ENCODE peak calls at places on chromosome 18, in four cellular contexts. L, T, V and R are unnamed samples.

GRCh38 chr18:1052301-1052700 is 147.6 kb downstream of the ADCYAP1 start:
- DNase-seq in V (no peak), T (no peak), L (no peak), R (no peak)

GRCh38 chr18:12515550-12515949 is 107.8 kb downstream of the PRELID3A start:
- DNase-seq in T (no peak), L (no peak), V (no peak), R (no peak)

GRCh38 chr18:63317982-63318881 is 1.3 kb downstream of the BCL2 start:
- DNase-seq in T (peak), L (no peak), V (no peak), R (no peak)

GRCh38 chr18:78514910-78515670 is 464.5 kb upstream of the SALL3 start:
- DNase-seq in V (no peak), T (no peak), L (no peak), R (no peak)

GRCh38 chr18:63082661-63083531 is 236.7 kb downstream of the BCL2 start:
- DNase-seq in V (no peak), L (no peak), T (no peak), R (no peak)

GRCh38 chr18:13481820-13482640 is 244.3 kb downstream of the FAM210A start:
- DNase-seq in T (no peak), V (no peak), L (no peak), R (no peak)

GRCh38 chr18:8478166-8478967 is 130.9 kb upstream of the RAB12 start:
- DNase-seq in T (peak), V (peak), L (peak), R (peak)

GRCh38 chr18:62876106-62876505 is 160.8 kb downstream of the PHLPP1 start:
- DNase-seq in L (no peak), T (no peak), V (no peak), R (no peak)

GRCh38 chr18:21241224-21242131 is 554 bp upstream of the GREB1L start:
- DNase-seq in T (peak), V (no peak), L (peak), R (peak)

GRCh38 chr18:66951750-66952149 is 347.9 kb upstream of the CDH19 start:
- DNase-seq in T (no peak), L (no peak), V (no peak), R (no peak)

GRCh38 chr18:7566244-7566586 is 901 bp upstream of the PTPRM start:
- DNase-seq in L (no peak), V (no peak), T (no peak), R (no peak)

GRCh38 chr18:12053312-12053711 is 40.3 kb upstream of the ANKRD62 start:
- DNase-seq in V (no peak), L (no peak), T (no peak), R (no peak)

GRCh38 chr18:8730080-8730827 is 24.9 kb downstream of the MTCL1 start:
- DNase-seq in L (no peak), V (no peak), T (no peak), R (peak)

GRCh38 chr18:34467059-34467458 is 242.3 kb upstream of the NOL4 start:
- DNase-seq in L (no peak), T (no peak), V (no peak), R (no peak)

GRCh38 chr18:50091495-50092249 is 103.3 kb downstream of the MYO5B start:
- DNase-seq in V (no peak), T (no peak), L (no peak), R (no peak)

GRCh38 chr18:42436366-42436765 is 481.3 kb downstream of the PIK3C3 start:
- DNase-seq in V (no peak), T (no peak), L (no peak), R (no peak)

GRCh38 chr18:27605107-27605834 is 420.2 kb upstream of the CHST9 start:
- DNase-seq in V (no peak), T (peak), L (peak), R (peak)

GRCh38 chr18:79921984-79922965 is 29.2 kb downstream of the SLC66A2 start:
- DNase-seq in T (no peak), L (no peak), V (no peak), R (no peak)

GRCh38 chr18:26549103-26549485 is 741 bp upstream of the KCTD1 start:
- DNase-seq in L (peak), V (no peak), T (no peak), R (peak)

GRCh38 chr18:9103488-9103887 is 989 bp downstream of the NDUFV2 start:
- DNase-seq in V (no peak), T (no peak), L (no peak), R (peak)

GRCh38 chr18:27136208-27136535 is 48.9 kb downstream of the CHST9 start:
- DNase-seq in T (peak), V (no peak), L (no peak), R (peak)

GRCh38 chr18:57516068-57516467 is 70.4 kb downstream of the FECH start:
- DNase-seq in T (no peak), L (no peak), V (no peak), R (no peak)

GRCh38 chr18:46859855-46860254 is 57.5 kb downstream of the PIAS2 start:
- DNase-seq in L (no peak), V (no peak), T (no peak), R (no peak)

GRCh38 chr18:62644773-62645172 is 70.6 kb upstream of the PHLPP1 start:
- DNase-seq in T (no peak), L (no peak), V (no peak), R (no peak)

GRCh38 chr18:77948571-77948970 is 698.9 kb downstream of the GALR1 start:
- DNase-seq in T (no peak), L (no peak), V (no peak), R (no peak)

GRCh38 chr18:61955644-61956043 is 62.8 kb upstream of the RNF152 start:
- DNase-seq in L (no peak), T (no peak), V (no peak), R (no peak)

GRCh38 chr18:64202229-64202835 is 53.4 kb upstream of the LINC00305 start:
- DNase-seq in L (no peak), V (no peak), T (no peak), R (peak)

GRCh38 chr18:1094408-1094807 is 189.7 kb downstream of the ADCYAP1 start:
- DNase-seq in T (no peak), V (no peak), L (no peak), R (peak)

GRCh38 chr18:61702007-61702406 is 190.8 kb downstream of the RNF152 start:
- DNase-seq in T (no peak), V (no peak), L (no peak), R (no peak)

DNA sequence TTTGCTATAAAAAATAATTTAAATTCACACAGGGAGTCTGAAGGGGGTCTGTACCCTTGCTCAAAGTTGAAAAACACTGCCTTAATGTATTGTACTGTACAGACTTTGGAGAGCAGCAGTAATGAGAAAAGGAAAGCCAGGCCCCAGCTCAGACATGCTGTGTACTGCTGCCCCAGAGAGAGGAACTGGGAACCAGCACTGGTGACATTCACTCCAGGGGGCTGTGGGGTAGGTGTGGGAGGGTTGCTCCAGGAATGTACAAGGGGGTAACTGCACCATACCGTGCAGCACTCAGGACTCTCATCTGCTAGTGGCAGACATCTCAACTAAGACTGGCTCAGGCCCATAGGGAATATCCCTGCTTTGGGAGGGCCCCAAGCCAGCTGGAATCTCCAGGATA is 146.0 kb upstream of the RMP24 start:
- DNase-seq in T (no peak), V (no peak), L (no peak), R (no peak)
- H2BK12ac ChIP-seq in T (peak), V (peak), L (no peak), R (no peak)

DNA sequence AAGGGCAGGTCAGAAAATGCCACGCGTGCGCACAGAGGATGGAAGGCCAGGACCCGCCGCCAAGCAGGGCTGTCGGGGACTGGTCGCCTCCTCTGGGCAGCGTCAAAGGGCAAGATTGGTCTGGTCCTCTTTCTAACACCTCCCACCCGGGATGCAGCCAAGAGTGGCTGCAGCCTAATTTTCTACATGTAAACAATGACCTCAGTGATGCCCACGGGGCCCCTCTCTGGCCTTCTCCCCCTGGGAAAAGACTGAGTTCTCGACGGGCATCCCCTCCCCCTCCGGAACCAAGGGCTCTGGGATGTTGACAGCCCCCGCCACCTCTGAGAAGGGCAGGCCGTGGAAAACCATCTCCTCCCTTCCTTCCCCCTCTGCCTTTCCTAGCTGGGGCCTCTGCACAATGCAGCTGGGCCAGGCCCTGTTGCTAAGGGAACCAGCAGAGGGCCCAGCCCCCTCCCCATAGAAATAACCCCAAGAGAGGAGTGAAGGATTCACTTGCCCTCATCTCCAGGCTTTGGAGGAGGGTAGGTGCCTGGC is 80.0 kb upstream of the ZNF532 start:
- DNase-seq in L (no peak), V (no peak), T (peak), R (peak)
- H2BK15ac ChIP-seq in L (peak), V (peak), T (no peak), R (peak)

DNA sequence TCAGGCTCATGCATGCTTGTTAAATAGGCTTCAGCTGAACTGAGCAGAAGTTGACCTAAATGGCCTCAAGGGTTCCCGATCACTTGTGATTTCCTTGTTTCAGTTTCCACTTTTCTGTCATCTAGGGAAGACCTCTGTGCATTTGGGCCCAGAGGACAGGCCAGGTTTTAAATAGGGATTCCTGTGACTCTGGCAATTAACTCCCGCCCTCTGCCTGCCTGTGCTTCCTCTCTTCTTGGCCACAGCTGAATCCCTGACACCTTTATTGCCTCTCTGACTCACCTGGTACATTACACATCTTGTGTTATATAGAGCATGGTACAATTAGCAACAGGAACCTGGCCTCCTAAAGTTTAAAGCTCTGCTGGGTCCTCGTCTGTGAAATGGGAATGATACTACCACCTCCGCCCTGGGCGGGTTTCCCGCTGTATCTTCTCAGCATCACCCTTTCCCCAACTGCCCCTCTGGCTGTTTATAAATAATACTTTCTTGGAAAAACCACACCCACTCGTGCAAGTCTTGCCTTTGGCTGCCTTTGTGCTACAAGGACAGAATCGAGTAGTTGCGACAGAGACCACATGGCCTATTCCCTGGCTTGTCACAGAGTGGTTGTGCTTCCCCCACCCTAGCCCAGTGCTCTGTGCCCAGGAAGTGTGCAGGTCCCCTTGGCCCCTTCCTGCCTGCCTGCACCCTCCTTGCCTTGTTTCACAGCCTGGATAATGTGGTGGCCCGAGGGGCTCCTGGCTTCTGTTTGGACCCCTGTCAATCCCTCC is 8.0 kb downstream of the CABLES1 start:
- DNase-seq in T (no peak), V (no peak), L (no peak), R (peak)
- H2BK12ac ChIP-seq in T (no peak), V (no peak), L (no peak), R (peak)

DNA sequence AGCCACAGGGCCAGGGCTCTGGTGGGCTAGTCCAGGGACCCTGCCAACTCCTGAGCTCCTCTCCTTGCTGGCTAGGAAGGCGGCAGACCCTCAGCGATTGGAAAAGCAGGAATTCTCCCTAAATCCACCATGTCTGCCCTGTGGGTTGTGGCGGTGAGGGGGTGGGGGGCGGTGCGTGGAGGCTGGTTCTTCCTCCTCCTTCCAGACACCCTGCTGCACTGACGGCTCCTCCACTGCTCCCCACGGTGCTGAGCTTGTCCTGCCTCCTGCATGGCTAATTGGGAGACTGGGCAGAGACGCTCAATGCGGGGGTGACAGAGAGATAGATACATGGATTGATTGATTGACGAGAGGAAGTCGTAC is 181.8 kb downstream of the CELF4 start:
- DNase-seq in T (no peak), V (no peak), L (no peak), R (no peak)
- H2BK15ac ChIP-seq in T (no peak), V (peak), L (peak), R (no peak)

GRCh38 chr18:10924290-10924689 is 225.1 kb downstream of the PIEZO2 start:
- DNase-seq in L (no peak), T (no peak), V (no peak), R (no peak)
- H2BK12ac ChIP-seq in L (no peak), T (no peak), V (no peak), R (no peak)

GRCh38 chr18:3619746-3620145 is 169.8 kb downstream of the TGIF1 start:
- DNase-seq in T (peak), V (no peak), L (no peak), R (no peak)
- H2BK15ac ChIP-seq in T (no peak), V (no peak), L (no peak), R (no peak)

GRCh38 chr18:48543228-48543627 is 4.4 kb downstream of the CTIF start:
- DNase-seq in L (no peak), V (no peak), T (peak), R (no peak)
- H2BK12ac ChIP-seq in L (no peak), V (peak), T (no peak), R (no peak)

DNA sequence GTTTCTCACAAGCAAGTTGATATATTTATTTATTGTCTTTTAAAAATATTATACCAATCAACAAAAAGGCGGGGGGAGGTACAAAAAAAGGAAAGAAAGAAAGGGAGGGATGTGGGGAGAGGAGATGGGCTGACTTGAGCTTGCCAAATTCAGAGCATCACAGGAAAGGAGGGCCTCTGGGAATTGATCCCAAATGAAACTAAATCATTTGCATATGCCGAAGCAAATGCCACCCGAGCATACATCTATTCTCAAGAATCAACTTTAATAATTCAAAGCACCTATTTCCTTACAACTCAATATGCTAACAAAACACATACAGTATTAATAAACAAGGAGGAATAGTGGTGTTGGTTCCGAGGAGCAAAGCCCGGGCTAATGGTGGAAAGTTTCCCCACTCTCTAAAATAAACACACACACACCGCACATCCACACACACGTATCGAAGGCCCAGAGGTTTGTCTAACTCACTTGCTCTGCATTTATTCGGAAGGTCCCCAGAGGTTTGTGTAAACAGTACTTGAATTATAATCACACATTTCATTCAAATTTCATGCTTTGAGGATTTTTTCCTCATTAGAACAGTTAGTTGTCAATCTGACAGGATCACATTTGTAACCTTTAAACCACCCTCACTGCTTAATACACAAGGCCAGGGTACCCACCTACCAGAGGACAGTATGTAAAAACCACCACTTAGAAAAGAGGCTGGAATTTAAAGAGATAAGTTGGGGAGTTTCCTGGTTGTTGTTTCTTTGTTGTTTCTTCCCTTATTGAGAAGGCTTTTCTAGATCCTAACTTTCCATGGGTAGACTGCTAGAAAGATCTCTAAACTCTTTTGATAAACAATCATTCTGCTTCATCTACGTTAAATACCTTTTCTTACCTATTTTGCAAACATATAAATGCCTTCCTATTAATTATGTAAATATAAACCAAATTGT is 264.7 kb downstream of the TCF4 start:
- DNase-seq in T (no peak), L (no peak), V (no peak), R (peak)
- H2BK15ac ChIP-seq in T (no peak), L (no peak), V (no peak), R (no peak)